ENCODE peak calls at places on chromosomes 16 and 17, in five cellular contexts. N is A549, J is thoracic aorta, R is heart left ventricle, G is epithelial cell of esophagus. D is an unnamed sample.

GRCh38 chr17:43363181-43363925 is 35.4 kb upstream of the ARL4D start:
- DNase-seq in N (no peak), J (no peak), R (no peak), G (no peak), D (no peak)

GRCh38 chr17:2935622-2936021 is 127.8 kb downstream of the OR1D5 start:
- DNase-seq in N (no peak), J (no peak), R (no peak), G (no peak), D (no peak)

GRCh38 chr16:58582971-58583765 is 46.5 kb downstream of the CNOT1 start:
- DNase-seq in N (no peak), J (no peak), R (no peak), G (no peak), D (no peak)

GRCh38 chr16:86252596-86252995 is 257.7 kb upstream of the FOXF1 start:
- DNase-seq in N (peak; percentile 35), J (no peak), R (no peak), G (no peak), D (no peak)

GRCh38 chr16:1713933-1714332 is 7.9 kb downstream of the MAPK8IP3 start:
- DNase-seq in N (no peak), J (no peak), R (no peak), G (no peak), D (no peak)

GRCh38 chr17:48722201-48722907 is at the start of gene PRAC1:
- DNase-seq in N (no peak), J (no peak), R (no peak), G (no peak), D (no peak)

GRCh38 chr17:38674013-38674748 is 576 bp downstream of the EPOP start:
- DNase-seq in N (peak; percentile 51), J (no peak), R (peak; percentile 63), G (no peak), D (no peak)

GRCh38 chr17:40431231-40431602 is 12.0 kb upstream of the IGFBP4 start:
- DNase-seq in N (no peak), J (no peak), R (no peak), G (no peak), D (no peak)

GRCh38 chr16:48164907-48165715 is 9.3 kb upstream of the ABCC12 start:
- DNase-seq in N (peak; percentile 83), J (peak; percentile 24), R (peak; percentile 88), G (peak; percentile 68), D (no peak)

GRCh38 chr16:72850863-72851262 is 197.1 kb downstream of the ZFHX3 start:
- DNase-seq in N (no peak), J (peak; percentile 51), R (no peak), G (no peak), D (no peak)

GRCh38 chr16:58138852-58139251 is 9.7 kb upstream of the CFAP20 start:
- DNase-seq in N (no peak), J (no peak), R (no peak), G (no peak), D (no peak)

GRCh38 chr16:12901204-12901596 is 198 bp upstream of the SHISA9 start:
- DNase-seq in N (no peak), J (no peak), R (no peak), G (no peak), D (no peak)

GRCh38 chr16:907819-908218 is 63.0 kb downstream of the LMF1 start:
- DNase-seq in N (no peak), J (no peak), R (peak; percentile 22), G (no peak), D (no peak)

GRCh38 chr17:6279659-6280058 is 155.3 kb downstream of the AIPL1 start:
- DNase-seq in N (peak; percentile 51), J (no peak), R (no peak), G (peak; percentile 77), D (no peak)

GRCh38 chr17:54876656-54877195 is 23.9 kb upstream of the TOM1L1 start:
- DNase-seq in N (no peak), J (no peak), R (no peak), G (no peak), D (no peak)

GRCh38 chr17:72121164-72122001 is 563 bp downstream of the SOX9 start:
- DNase-seq in N (peak; percentile 64), J (no peak), R (peak; percentile 66), G (peak; percentile 68), D (no peak)

GRCh38 chr16:55294947-55295346 is 29.1 kb upstream of the IRX6 start:
- DNase-seq in N (no peak), J (no peak), R (no peak), G (peak; percentile 25), D (peak; percentile 63)

GRCh38 chr17:40500190-40500589 is 1.2 kb downstream of the TNS4 start:
- DNase-seq in N (no peak), J (no peak), R (peak; percentile 50), G (no peak), D (no peak)

GRCh38 chr17:43324205-43324893 is 74.4 kb upstream of the ARL4D start:
- DNase-seq in N (peak; percentile 58), J (no peak), R (no peak), G (no peak), D (no peak)

GRCh38 chr16:57564571-57565270 is 22.3 kb downstream of the ADGRG5 start:
- DNase-seq in N (no peak), J (no peak), R (no peak), G (peak; percentile 29), D (no peak)

GRCh38 chr16:4214215-4214621 is 27.7 kb downstream of the SRL start:
- DNase-seq in N (peak; percentile 52), J (peak; percentile 22), R (no peak), G (peak; percentile 94), D (peak; percentile 97)

GRCh38 chr16:58121132-58121531 is 8.0 kb downstream of the CFAP20 start:
- DNase-seq in N (no peak), J (no peak), R (no peak), G (peak; percentile 80), D (no peak)

GRCh38 chr17:9615486-9615885 is 29.8 kb upstream of the USP43 start:
- DNase-seq in N (no peak), J (no peak), R (no peak), G (peak; percentile 83), D (peak; percentile 23)

GRCh38 chr17:45370949-45371413 is 54.2 kb upstream of the MAP3K14 start:
- DNase-seq in N (peak; percentile 79), J (no peak), R (no peak), G (peak; percentile 29), D (no peak)
- H3K4me3 ChIP-seq in N (no peak overlapping the region), J (peak overlapping the region; percentile 71), R (no peak overlapping the region), G (no peak overlapping the region), D (peak overlapping the region; percentile 40)

DNA sequence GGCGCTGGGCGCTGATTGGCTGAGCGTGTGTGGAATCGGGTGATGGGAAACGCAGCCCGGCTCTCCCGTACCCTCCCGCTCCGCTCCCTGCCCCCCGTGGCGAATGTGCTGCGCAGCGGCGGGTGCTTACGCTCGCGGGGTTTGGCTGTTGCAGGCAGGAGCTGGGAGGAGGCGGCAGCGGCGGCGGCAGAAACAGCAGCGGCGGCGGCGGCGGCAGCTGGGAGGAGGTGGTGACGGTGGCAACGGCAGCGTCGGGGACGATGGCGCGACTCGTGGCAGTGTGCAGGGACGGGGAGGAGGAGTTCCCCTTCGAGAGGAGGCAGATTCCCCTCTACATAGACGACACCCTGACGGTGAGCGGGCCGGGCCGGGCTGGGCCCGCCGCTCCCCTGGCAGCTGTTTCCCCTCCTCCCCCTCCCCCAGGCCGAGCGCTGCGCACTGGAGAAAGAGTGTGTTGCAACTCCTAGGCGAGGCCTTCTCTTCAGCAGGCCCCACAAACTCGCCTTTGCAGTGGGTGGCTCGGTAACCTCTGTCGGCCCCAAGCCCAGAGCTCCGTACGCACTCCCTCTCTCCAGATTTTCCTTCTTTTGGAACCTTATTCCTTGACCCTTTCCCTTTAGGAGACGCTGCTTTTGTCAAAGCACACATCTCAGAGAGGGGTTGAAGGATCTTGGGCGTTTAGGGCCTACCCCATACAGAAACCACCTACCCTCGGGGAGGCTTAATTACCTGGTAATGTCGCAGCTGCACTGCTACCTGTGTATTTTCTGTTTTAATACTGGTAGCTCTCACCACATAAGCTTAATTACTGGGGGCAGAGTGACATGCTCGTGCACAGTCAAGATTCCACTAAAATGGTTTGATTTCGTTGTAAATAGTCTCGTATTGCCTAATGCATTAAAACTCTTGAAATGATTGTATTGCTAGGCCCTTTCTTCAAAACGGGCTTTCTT is 1.0 kb downstream of the GGNBP2 start:
- DNase-seq in N (peak; percentile 99), J (peak; percentile 90), R (peak; percentile 97), G (peak; percentile 98), D (no peak)
- TF ChIP-seq CTCF in N (no peak), J (no peak), R (no peak), G (no peak), D (no peak)

GRCh38 chr16:30032083-30032819 is 1.2 kb upstream of the TLCD3B start:
- DNase-seq in N (peak; percentile 79), J (no peak), R (no peak), G (peak; percentile 70), D (no peak)

GRCh38 chr16:30033270-30033669 is 2.2 kb upstream of the TLCD3B start:
- DNase-seq in N (no peak), J (no peak), R (no peak), G (no peak), D (no peak)

GRCh38 chr16:30031477-30031918 is 427 bp upstream of the TLCD3B start:
- DNase-seq in N (no peak), J (no peak), R (no peak), G (no peak), D (no peak)

GRCh38 chr16:30030011-30030685 is 923 bp downstream of the TLCD3B start:
- DNase-seq in N (no peak), J (no peak), R (no peak), G (no peak), D (no peak)

GRCh38 chr16:30030841-30031413 is at the start of gene TLCD3B:
- DNase-seq in N (no peak), J (no peak), R (no peak), G (no peak), D (no peak)
- H3K4me3 ChIP-seq in N (peak within 1 kb of the TSS; percentile 34), J (peak within 1 kb of the TSS; percentile 42), R (no peak within 1 kb of the TSS), G (no peak within 1 kb of the TSS), D (no peak within 1 kb of the TSS)

DNA sequence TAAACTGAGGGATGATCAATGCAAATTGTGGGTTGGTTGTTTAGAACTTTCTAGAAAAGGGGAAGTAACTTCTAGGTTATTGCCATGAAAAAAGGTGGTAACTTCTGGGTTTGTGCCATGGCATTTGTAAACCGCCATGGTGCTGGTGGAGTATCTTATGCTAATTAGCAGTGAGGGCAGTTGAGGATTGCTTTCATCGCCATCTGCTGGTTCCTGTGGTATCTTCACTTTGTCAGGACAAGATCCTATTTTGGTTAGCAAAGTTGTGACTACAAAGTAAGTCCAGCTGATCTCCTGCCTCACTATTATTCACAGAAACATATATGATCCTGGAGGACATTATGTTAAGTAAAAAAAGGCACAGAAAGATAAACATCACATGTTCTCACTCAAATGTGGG is 1332.3 kb downstream of the CDH11 start:
- DNase-seq in N (peak; percentile 11), J (no peak), R (no peak), G (peak; percentile 25), D (no peak)
- TF ChIP-seq CTCF in N (no peak), J (no peak), R (no peak), G (peak; percentile 49), D (peak; percentile 39)

DNA sequence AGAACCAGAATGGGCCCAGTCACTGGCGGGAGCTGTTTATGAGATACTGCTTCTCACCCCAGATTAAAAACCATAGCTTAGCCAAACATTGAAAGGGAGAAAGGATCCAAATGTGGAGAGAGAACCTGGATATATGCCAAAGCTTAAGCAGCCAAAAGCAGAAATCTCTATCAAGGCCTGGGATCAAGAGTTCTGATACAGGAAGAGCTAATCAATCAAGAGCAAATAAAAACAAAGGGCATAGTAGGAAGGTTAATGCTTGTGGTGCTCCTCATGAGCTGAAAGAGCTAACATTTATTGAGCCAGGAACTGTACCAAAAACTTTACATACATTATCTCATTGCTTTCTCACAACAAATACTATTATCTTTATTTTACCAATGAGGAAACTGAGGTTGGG is 2.8 kb downstream of the SLFN12L start:
- DNase-seq in N (no peak), J (no peak), R (no peak), G (no peak), D (no peak)
- H3K4me3 ChIP-seq in N (no peak overlapping the region), J (no peak overlapping the region), R (no peak overlapping the region), G (no peak overlapping the region), D (no peak overlapping the region)